ENCODE peak calls at places on chromosomes 16 and 17, in four cellular contexts. K is activated effector memory CD4-positive, alpha-beta T cell treated with Interleukin-2 at 50 U/mL for 16 hours; O is stimulated activated naive CD8-positive, alpha-beta T cell treated with anti-CD3 and anti-CD28 coated beads, Interleukin-15, Interleukin-2, amounts not matched to agents 100 U/mL and 50 U/mL, for 24 hours; L is A549. B is an unnamed sample.

GRCh38 chr16:70728145-70728544 is 42.3 kb upstream of the MTSS2 start:
- DNase-seq in K (no peak), O (no peak), L (no peak), B (no peak)

GRCh38 chr16:67311607-67312449 is 14.7 kb downstream of the KCTD19 start:
- DNase-seq in K (no peak), O (peak; percentile 85), L (peak; percentile 94), B (no peak)

GRCh38 chr17:76368545-76368944 is 14.8 kb upstream of the PRPSAP1 start:
- DNase-seq in K (no peak), O (no peak), L (no peak), B (peak; percentile 75)

GRCh38 chr16:75909746-75910145 is 183.5 kb upstream of the CPHXL start:
- DNase-seq in K (no peak), O (no peak), L (no peak), B (no peak)

GRCh38 chr16:75948886-75949285 is 222.6 kb upstream of the CPHXL start:
- DNase-seq in K (no peak), O (no peak), L (no peak), B (no peak)

GRCh38 chr17:82952019-82952418 is 112.2 kb upstream of the ZNF750 start:
- DNase-seq in K (no peak), O (no peak), L (no peak), B (no peak)

GRCh38 chr16:10608687-10609409 is 28.4 kb upstream of the EMP2 start:
- DNase-seq in K (no peak), O (no peak), L (no peak), B (no peak)

GRCh38 chr17:76546556-76547182 is 6.8 kb downstream of the PRCD start:
- DNase-seq in K (no peak), O (no peak), L (no peak), B (no peak)

GRCh38 chr16:48099455-48099854 is 56.3 kb downstream of the ABCC12 start:
- DNase-seq in K (no peak), O (no peak), L (peak; percentile 32), B (no peak)

GRCh38 chr17:2034157-2034556 is 4.2 kb downstream of the DPH1 start:
- DNase-seq in K (no peak), O (no peak), L (no peak), B (no peak)

GRCh38 chr17:80277751-80278671 is 17.4 kb downstream of the RNF213 start:
- DNase-seq in K (no peak), O (no peak), L (no peak), B (no peak)